ENCODE peak calls at places on chromosomes 6 and 20, in eight cellular contexts. One of them, this sample, is unnamed.
A peak's percentile ranks its signal among the peaks of the same experiment; 100 is the strongest.

GRCh38 chr6:113719545-113719944 is 137.6 kb upstream of the MARCKS start:
- DNase-seq in HCT116: no peak
- DNase-seq in cardiac muscle cell: no peak
- DNase-seq in tibial nerve: no peak
- DNase-seq in psoas muscle: no peak
- DNase-seq in CD8-positive, alpha-beta T cell: no peak
- DNase-seq in neuronal stem cell: no peak
- DNase-seq in ovary: no peak
- DNase-seq in this sample: no peak

GRCh38 chr6:9360881-9361280 is 925.5 kb upstream of the SLC35B3 start:
- DNase-seq in HCT116: no peak
- DNase-seq in cardiac muscle cell: no peak
- DNase-seq in tibial nerve: no peak
- DNase-seq in psoas muscle: no peak
- DNase-seq in CD8-positive, alpha-beta T cell: no peak
- DNase-seq in neuronal stem cell: no peak
- DNase-seq in ovary: no peak
- DNase-seq in this sample: no peak

GRCh38 chr6:45006893-45007292 is 321.2 kb upstream of the RUNX2 start:
- DNase-seq in HCT116: no peak
- DNase-seq in cardiac muscle cell: no peak
- DNase-seq in tibial nerve: no peak
- DNase-seq in psoas muscle: no peak
- DNase-seq in CD8-positive, alpha-beta T cell: no peak
- DNase-seq in neuronal stem cell: no peak
- DNase-seq in ovary: no peak
- DNase-seq in this sample: no peak

GRCh38 chr6:169101981-169102380 is 151.7 kb downstream of the THBS2 start:
- DNase-seq in HCT116: no peak
- DNase-seq in cardiac muscle cell: peak; percentile 8
- DNase-seq in tibial nerve: no peak
- DNase-seq in psoas muscle: no peak
- DNase-seq in CD8-positive, alpha-beta T cell: no peak
- DNase-seq in neuronal stem cell: no peak
- DNase-seq in ovary: no peak
- DNase-seq in this sample: no peak

GRCh38 chr6:6001443-6001842 is 5.3 kb downstream of the NRN1 start:
- DNase-seq in HCT116: no peak
- DNase-seq in cardiac muscle cell: no peak
- DNase-seq in tibial nerve: no peak
- DNase-seq in psoas muscle: no peak
- DNase-seq in CD8-positive, alpha-beta T cell: no peak
- DNase-seq in neuronal stem cell: no peak
- DNase-seq in ovary: no peak
- DNase-seq in this sample: no peak

GRCh38 chr6:125699591-125699990 is 49.8 kb upstream of the HEY2 start:
- DNase-seq in HCT116: no peak
- DNase-seq in cardiac muscle cell: no peak
- DNase-seq in tibial nerve: no peak
- DNase-seq in psoas muscle: no peak
- DNase-seq in CD8-positive, alpha-beta T cell: no peak
- DNase-seq in neuronal stem cell: no peak
- DNase-seq in ovary: no peak
- DNase-seq in this sample: no peak

GRCh38 chr20:48247961-48248360 is 462.7 kb upstream of the SULF2 start:
- DNase-seq in HCT116: no peak
- DNase-seq in cardiac muscle cell: no peak
- DNase-seq in tibial nerve: no peak
- DNase-seq in psoas muscle: no peak
- DNase-seq in CD8-positive, alpha-beta T cell: no peak
- DNase-seq in neuronal stem cell: no peak
- DNase-seq in ovary: peak; percentile 75
- DNase-seq in this sample: no peak

GRCh38 chr6:105669232-105669631 is 266.4 kb upstream of the PREP start:
- DNase-seq in HCT116: no peak
- DNase-seq in cardiac muscle cell: no peak
- DNase-seq in tibial nerve: no peak
- DNase-seq in psoas muscle: no peak
- DNase-seq in CD8-positive, alpha-beta T cell: no peak
- DNase-seq in neuronal stem cell: no peak
- DNase-seq in ovary: no peak
- DNase-seq in this sample: no peak

GRCh38 chr6:53358440-53359087 is 9.8 kb upstream of the ELOVL5 start:
- DNase-seq in HCT116: no peak
- DNase-seq in cardiac muscle cell: no peak
- DNase-seq in tibial nerve: no peak
- DNase-seq in psoas muscle: no peak
- DNase-seq in CD8-positive, alpha-beta T cell: no peak
- DNase-seq in neuronal stem cell: no peak
- DNase-seq in ovary: peak; percentile 24
- DNase-seq in this sample: no peak

GRCh38 chr20:22312744-22313346 is 271.5 kb downstream of the FOXA2 start:
- DNase-seq in HCT116: peak; percentile 23
- DNase-seq in cardiac muscle cell: peak; percentile 64
- DNase-seq in tibial nerve: peak; percentile 56
- DNase-seq in psoas muscle: no peak
- DNase-seq in CD8-positive, alpha-beta T cell: no peak
- DNase-seq in neuronal stem cell: peak; percentile 38
- DNase-seq in ovary: no peak
- DNase-seq in this sample: no peak

GRCh38 chr6:90859612-90860011 is 272.7 kb upstream of the MAP3K7 start:
- DNase-seq in HCT116: no peak
- DNase-seq in cardiac muscle cell: no peak
- DNase-seq in tibial nerve: no peak
- DNase-seq in psoas muscle: no peak
- DNase-seq in CD8-positive, alpha-beta T cell: no peak
- DNase-seq in neuronal stem cell: no peak
- DNase-seq in ovary: no peak
- DNase-seq in this sample: no peak

GRCh38 chr20:18632196-18632789 is 44.4 kb downstream of the DTD1 start:
- DNase-seq in HCT116: peak; percentile 34
- DNase-seq in cardiac muscle cell: peak; percentile 76
- DNase-seq in tibial nerve: peak; percentile 33
- DNase-seq in psoas muscle: peak; percentile 59
- DNase-seq in CD8-positive, alpha-beta T cell: peak; percentile 9
- DNase-seq in neuronal stem cell: peak; percentile 67
- DNase-seq in ovary: peak; percentile 70
- DNase-seq in this sample: peak; percentile 73

GRCh38 chr6:169859978-169860703 is 108.7 kb downstream of the ERMARD start:
- DNase-seq in HCT116: no peak
- DNase-seq in cardiac muscle cell: no peak
- DNase-seq in tibial nerve: no peak
- DNase-seq in psoas muscle: no peak
- DNase-seq in CD8-positive, alpha-beta T cell: no peak
- DNase-seq in neuronal stem cell: no peak
- DNase-seq in ovary: no peak
- DNase-seq in this sample: no peak

GRCh38 chr6:116969211-116969863 is 92.3 kb downstream of the RFX6 start:
- DNase-seq in HCT116: peak; percentile 57
- DNase-seq in cardiac muscle cell: peak; percentile 65
- DNase-seq in tibial nerve: no peak
- DNase-seq in psoas muscle: no peak
- DNase-seq in CD8-positive, alpha-beta T cell: no peak
- DNase-seq in neuronal stem cell: peak; percentile 45
- DNase-seq in ovary: no peak
- DNase-seq in this sample: no peak

GRCh38 chr6:132937466-132937906 is 123.1 kb downstream of the RPS12 start:
- DNase-seq in HCT116: peak; percentile 57
- DNase-seq in cardiac muscle cell: peak; percentile 57
- DNase-seq in tibial nerve: no peak
- DNase-seq in psoas muscle: no peak
- DNase-seq in CD8-positive, alpha-beta T cell: no peak
- DNase-seq in neuronal stem cell: peak; percentile 42
- DNase-seq in ovary: peak; percentile 22
- DNase-seq in this sample: no peak

GRCh38 chr20:47611785-47612184 is 110.1 kb downstream of the NCOA3 start:
- DNase-seq in HCT116: no peak
- DNase-seq in cardiac muscle cell: no peak
- DNase-seq in tibial nerve: no peak
- DNase-seq in psoas muscle: no peak
- DNase-seq in CD8-positive, alpha-beta T cell: no peak
- DNase-seq in neuronal stem cell: no peak
- DNase-seq in ovary: no peak
- DNase-seq in this sample: no peak

GRCh38 chr6:162404926-162405325 is 322.6 kb downstream of the PRKN start:
- DNase-seq in HCT116: no peak
- DNase-seq in cardiac muscle cell: no peak
- DNase-seq in tibial nerve: no peak
- DNase-seq in psoas muscle: no peak
- DNase-seq in CD8-positive, alpha-beta T cell: no peak
- DNase-seq in neuronal stem cell: no peak
- DNase-seq in ovary: no peak
- DNase-seq in this sample: no peak

GRCh38 chr6:139126255-139126654 is 8.6 kb upstream of the HECA start:
- DNase-seq in HCT116: no peak
- DNase-seq in cardiac muscle cell: peak; percentile 87
- DNase-seq in tibial nerve: peak; percentile 34
- DNase-seq in psoas muscle: no peak
- DNase-seq in CD8-positive, alpha-beta T cell: no peak
- DNase-seq in neuronal stem cell: no peak
- DNase-seq in ovary: no peak
- DNase-seq in this sample: no peak

GRCh38 chr6:155126727-155127439 is 131.8 kb downstream of the TIAM2 start:
- DNase-seq in HCT116: peak; percentile 93
- DNase-seq in cardiac muscle cell: peak; percentile 54
- DNase-seq in tibial nerve: no peak
- DNase-seq in psoas muscle: peak; percentile 57
- DNase-seq in CD8-positive, alpha-beta T cell: no peak
- DNase-seq in neuronal stem cell: no peak
- DNase-seq in ovary: no peak
- DNase-seq in this sample: no peak

GRCh38 chr20:19998990-19999705 is 18.0 kb upstream of the NAA20 start:
- DNase-seq in HCT116: no peak
- DNase-seq in cardiac muscle cell: no peak
- DNase-seq in tibial nerve: no peak
- DNase-seq in psoas muscle: no peak
- DNase-seq in CD8-positive, alpha-beta T cell: no peak
- DNase-seq in neuronal stem cell: no peak
- DNase-seq in ovary: no peak
- DNase-seq in this sample: no peak
- H3K4me1 ChIP-seq in HCT116: peaks cover 23% of the 10 kb centered on the region
- H3K4me1 ChIP-seq in cardiac muscle cell: peaks cover 9% of the 10 kb centered on the region
- H3K4me1 ChIP-seq in tibial nerve: peaks cover 16% of the 10 kb centered on the region
- H3K4me1 ChIP-seq in psoas muscle: peaks cover 66% of the 10 kb centered on the region
- H3K4me1 ChIP-seq in CD8-positive, alpha-beta T cell: no peaks in the 10 kb centered on the region
- H3K4me1 ChIP-seq in neuronal stem cell: peaks cover 3% of the 10 kb centered on the region
- H3K4me1 ChIP-seq in ovary: peaks cover 10% of the 10 kb centered on the region
- H3K4me1 ChIP-seq in this sample: peaks cover 85% of the 10 kb centered on the region

DNA sequence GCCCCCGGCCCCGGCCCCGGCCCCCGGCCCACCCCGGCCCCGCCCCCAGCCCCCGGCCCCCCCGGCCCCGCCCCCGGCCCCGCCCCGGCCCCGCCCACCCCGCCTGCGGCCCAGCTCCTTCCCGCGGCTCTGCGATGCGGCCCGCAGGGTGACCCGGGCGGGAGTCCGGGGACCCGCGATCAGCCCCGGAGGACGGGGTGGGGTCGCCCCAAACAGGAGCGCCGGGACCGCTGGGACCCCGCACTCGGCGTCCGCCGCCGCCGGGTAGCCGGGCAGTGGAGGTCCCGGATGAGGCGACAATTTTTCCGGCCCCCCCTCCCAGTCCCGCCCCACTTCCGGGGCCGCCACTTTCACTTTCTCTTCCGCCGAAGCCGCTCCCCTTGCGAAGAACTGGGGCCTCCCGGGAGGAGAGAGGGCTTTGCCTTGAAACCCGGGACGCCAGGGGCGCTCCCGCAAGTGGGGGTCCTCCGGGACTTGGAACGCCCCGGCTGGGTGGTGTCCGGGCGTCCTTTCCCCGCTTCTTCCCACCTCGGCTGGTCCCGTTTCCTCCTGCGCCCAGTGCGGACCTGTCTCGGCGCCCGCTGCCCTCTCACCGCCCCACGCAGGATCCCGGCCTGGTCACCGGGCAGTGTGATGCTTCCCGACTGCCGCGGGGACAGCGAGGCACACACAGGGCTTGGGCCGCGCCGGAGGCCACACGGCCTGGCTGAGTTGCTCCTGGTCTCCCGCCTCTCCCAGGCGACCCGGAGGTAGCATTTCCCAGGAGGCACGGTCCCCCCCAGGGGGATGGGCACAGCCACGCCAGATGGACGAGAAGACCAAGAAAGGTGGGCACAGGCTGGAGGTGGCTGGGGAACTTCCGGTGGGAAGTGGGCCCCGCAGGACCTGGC is at the start of gene RBCK1:
- DNase-seq in HCT116: peak; percentile 44
- DNase-seq in cardiac muscle cell: peak; percentile 82
- DNase-seq in tibial nerve: peak; percentile 69
- DNase-seq in psoas muscle: peak; percentile 86
- DNase-seq in CD8-positive, alpha-beta T cell: peak; percentile 80
- DNase-seq in neuronal stem cell: peak; percentile 75
- DNase-seq in ovary: peak; percentile 90
- DNase-seq in this sample: peak; percentile 90
- H3K27ac ChIP-seq in HCT116: peak within 1 kb of the TSS; percentile 86
- H3K27ac ChIP-seq in cardiac muscle cell: peak within 1 kb of the TSS; percentile 84
- H3K27ac ChIP-seq in tibial nerve: peak within 1 kb of the TSS; percentile 79
- H3K27ac ChIP-seq in psoas muscle: peak within 1 kb of the TSS; percentile 95
- H3K27ac ChIP-seq in CD8-positive, alpha-beta T cell: peak within 1 kb of the TSS; percentile 84
- H3K27ac ChIP-seq in neuronal stem cell: peak within 1 kb of the TSS; percentile 59
- H3K27ac ChIP-seq in ovary: peak within 1 kb of the TSS; percentile 96
- H3K27ac ChIP-seq in this sample: peak within 1 kb of the TSS; percentile 90

GRCh38 chr6:1597924-1598323 is 11.8 kb upstream of the FOXC1 start:
- DNase-seq in HCT116: no peak
- DNase-seq in cardiac muscle cell: peak; percentile 78
- DNase-seq in tibial nerve: no peak
- DNase-seq in psoas muscle: no peak
- DNase-seq in CD8-positive, alpha-beta T cell: no peak
- DNase-seq in neuronal stem cell: no peak
- DNase-seq in ovary: no peak
- DNase-seq in this sample: no peak
- H3K9me3 ChIP-seq in HCT116: no peaks in the 10 kb centered on the region
- H3K9me3 ChIP-seq in cardiac muscle cell: no peaks in the 10 kb centered on the region
- H3K9me3 ChIP-seq in tibial nerve: no peaks in the 10 kb centered on the region
- H3K9me3 ChIP-seq in psoas muscle: no peaks in the 10 kb centered on the region
- H3K9me3 ChIP-seq in CD8-positive, alpha-beta T cell: no peaks in the 10 kb centered on the region
- H3K9me3 ChIP-seq in neuronal stem cell: no peaks in the 10 kb centered on the region
- H3K9me3 ChIP-seq in ovary: no peaks in the 10 kb centered on the region
- H3K9me3 ChIP-seq in this sample: no peaks in the 10 kb centered on the region

GRCh38 chr6:12047304-12047703 is 35.2 kb downstream of the HIVEP1 start:
- DNase-seq in HCT116: no peak
- DNase-seq in cardiac muscle cell: no peak
- DNase-seq in tibial nerve: no peak
- DNase-seq in psoas muscle: no peak
- DNase-seq in CD8-positive, alpha-beta T cell: no peak
- DNase-seq in neuronal stem cell: no peak
- DNase-seq in ovary: no peak
- DNase-seq in this sample: no peak

GRCh38 chr6:12048609-12049008 is 36.5 kb downstream of the HIVEP1 start:
- DNase-seq in HCT116: no peak
- DNase-seq in cardiac muscle cell: no peak
- DNase-seq in tibial nerve: no peak
- DNase-seq in psoas muscle: no peak
- DNase-seq in CD8-positive, alpha-beta T cell: no peak
- DNase-seq in neuronal stem cell: no peak
- DNase-seq in ovary: no peak
- DNase-seq in this sample: no peak

GRCh38 chr6:12047792-12048432 is 35.8 kb downstream of the HIVEP1 start:
- DNase-seq in HCT116: no peak
- DNase-seq in cardiac muscle cell: no peak
- DNase-seq in tibial nerve: no peak
- DNase-seq in psoas muscle: no peak
- DNase-seq in CD8-positive, alpha-beta T cell: no peak
- DNase-seq in neuronal stem cell: no peak
- DNase-seq in ovary: no peak
- DNase-seq in this sample: no peak

GRCh38 chr6:12049165-12049564 is 37.1 kb downstream of the HIVEP1 start:
- DNase-seq in HCT116: no peak
- DNase-seq in cardiac muscle cell: no peak
- DNase-seq in tibial nerve: no peak
- DNase-seq in psoas muscle: no peak
- DNase-seq in CD8-positive, alpha-beta T cell: no peak
- DNase-seq in neuronal stem cell: no peak
- DNase-seq in ovary: no peak
- DNase-seq in this sample: no peak

GRCh38 chr6:12051861-12052368 is 39.8 kb downstream of the HIVEP1 start:
- DNase-seq in HCT116: no peak
- DNase-seq in cardiac muscle cell: no peak
- DNase-seq in tibial nerve: no peak
- DNase-seq in psoas muscle: no peak
- DNase-seq in CD8-positive, alpha-beta T cell: no peak
- DNase-seq in neuronal stem cell: no peak
- DNase-seq in ovary: no peak
- DNase-seq in this sample: no peak
- H3K4me1 ChIP-seq in HCT116: no peaks in the 10 kb centered on the region
- H3K4me1 ChIP-seq in cardiac muscle cell: no peaks in the 10 kb centered on the region
- H3K4me1 ChIP-seq in tibial nerve: peaks cover 11% of the 10 kb centered on the region
- H3K4me1 ChIP-seq in psoas muscle: no peaks in the 10 kb centered on the region
- H3K4me1 ChIP-seq in CD8-positive, alpha-beta T cell: peaks cover 19% of the 10 kb centered on the region
- H3K4me1 ChIP-seq in neuronal stem cell: no peaks in the 10 kb centered on the region
- H3K4me1 ChIP-seq in ovary: peaks cover 2% of the 10 kb centered on the region
- H3K4me1 ChIP-seq in this sample: peaks cover 15% of the 10 kb centered on the region